ENCODE peak calls at places on chromosome X, in seven cellular contexts. F is tibial artery, M is HL-60, H is heart left ventricle, L is AG10803, B is coronary artery, T is brain microvascular endothelial cell. I is an unnamed sample.
A peak's percentile ranks its signal among the peaks of the same experiment; 100 is the strongest.

GRCh38 chrX:8629871-8630270 is 102.1 kb downstream of the ANOS1 start:
- DNase-seq in F (no peak), M (no peak), H (no peak), L (no peak), B (no peak), T (peak; percentile 47), I (no peak)

GRCh38 chrX:79721234-79721633 is 293.3 kb upstream of the TBX22 start:
- DNase-seq in F (no peak), M (no peak), H (no peak), L (no peak), B (no peak), T (no peak), I (no peak)

GRCh38 chrX:121389976-121390709 is 342.7 kb downstream of the GLUD2 start:
- DNase-seq in F (no peak), M (no peak), H (no peak), L (peak; percentile 19), B (no peak), T (no peak), I (peak; percentile 2)

GRCh38 chrX:12469296-12469695 is 321.9 kb upstream of the PRPS2 start:
- DNase-seq in F (no peak), M (no peak), H (no peak), L (no peak), B (no peak), T (no peak), I (no peak)

GRCh38 chrX:42384956-42385355 is 393.0 kb downstream of the PPP1R2C start:
- DNase-seq in F (no peak), M (no peak), H (no peak), L (no peak), B (no peak), T (no peak), I (peak; percentile 16)

GRCh38 chrX:107429090-107429489 is 20.4 kb upstream of the FRMPD3 start:
- DNase-seq in F (no peak), M (no peak), H (no peak), L (peak; percentile 23), B (no peak), T (no peak), I (no peak)

GRCh38 chrX:134599173-134599914 is 58.9 kb downstream of the PLAC1 start:
- DNase-seq in F (peak; percentile 61), M (no peak), H (no peak), L (peak; percentile 93), B (no peak), T (no peak), I (no peak)

GRCh38 chrX:38941675-38942074 is 140.4 kb downstream of the MID1IP1 start:
- DNase-seq in F (no peak), M (no peak), H (no peak), L (no peak), B (no peak), T (no peak), I (no peak)

GRCh38 chrX:154013614-154014360 is 5.9 kb downstream of the IRAK1 start:
- DNase-seq in F (no peak), M (peak; percentile 24), H (no peak), L (no peak), B (no peak), T (no peak), I (no peak)

GRCh38 chrX:45351478-45351877 is 150.8 kb upstream of the DIPK2B start:
- DNase-seq in F (no peak), M (no peak), H (no peak), L (peak; percentile 88), B (no peak), T (peak; percentile 25), I (no peak)

DNA sequence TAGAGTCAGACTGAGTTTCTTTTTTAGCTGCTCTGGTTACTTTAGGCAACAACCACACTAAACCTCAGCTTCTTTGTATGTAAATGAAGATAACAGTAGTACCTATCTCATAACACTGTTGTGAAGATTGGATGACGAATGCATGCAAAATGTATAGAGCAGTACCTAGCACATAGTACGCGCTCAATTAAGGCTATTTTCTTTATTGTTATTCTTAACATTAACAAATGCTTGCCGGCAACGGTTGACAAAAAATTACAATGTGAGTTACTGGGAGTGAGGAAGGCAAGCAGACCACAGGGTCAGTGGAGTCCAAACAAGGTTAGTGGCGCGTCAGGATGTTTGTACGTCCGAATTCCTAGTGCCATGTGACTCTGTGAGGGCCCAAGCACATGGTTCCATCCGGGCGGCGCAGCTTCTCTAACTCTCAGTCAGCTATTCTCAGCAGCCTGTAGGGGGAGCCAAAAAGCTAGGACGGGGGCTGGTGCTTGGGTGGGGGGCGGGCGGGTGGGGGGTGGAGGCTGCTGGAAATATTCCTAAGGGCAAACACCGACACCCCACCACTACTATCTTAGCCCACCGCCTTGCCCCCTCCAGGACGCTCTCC is 795 bp upstream of the NALF2 start:
- DNase-seq in F (no peak), M (no peak), H (no peak), L (no peak), B (no peak), T (no peak), I (no peak)
- H3K4me3 ChIP-seq in F (no peak overlapping the region), M (no peak overlapping the region), H (peak overlapping the region; percentile 64), L (no peak overlapping the region), B (peak overlapping the region; percentile 71), T (no peak overlapping the region), I (peak overlapping the region; percentile 60)

GRCh38 chrX:51484616-51485015 is 11.8 kb downstream of the NUDT11 start:
- DNase-seq in F (no peak), M (no peak), H (no peak), L (no peak), B (no peak), T (no peak), I (no peak)

DNA sequence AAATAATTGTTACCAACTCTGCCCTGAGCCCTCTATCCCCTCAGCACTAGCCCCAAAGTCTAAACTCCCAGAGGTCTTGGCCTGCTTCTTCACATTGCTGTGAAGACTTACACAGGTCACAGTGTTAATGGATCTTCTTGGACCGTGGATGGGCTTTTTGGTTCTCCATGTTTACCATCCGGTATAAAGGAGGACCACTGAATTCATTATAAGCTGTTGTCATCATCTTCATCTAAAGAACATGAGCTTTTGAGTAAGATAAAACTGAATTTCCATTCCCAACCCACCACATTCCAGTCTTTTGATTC is 8.5 kb downstream of the NUDT11 start:
- DNase-seq in F (no peak), M (no peak), H (no peak), L (peak; percentile 3), B (no peak), T (no peak), I (no peak)
- TF ChIP-seq CTCF in F (no peak), M (no peak), H (no peak), L (no peak), B (peak; percentile 3), T (no peak), I (no peak)

GRCh38 chrX:53746718-53747117 is 60.2 kb upstream of the HUWE1 start:
- DNase-seq in F (no peak), M (no peak), H (no peak), L (no peak), B (no peak), T (no peak), I (no peak)
- H3K4me3 ChIP-seq in F (no peak overlapping the region), M (no peak overlapping the region), H (no peak overlapping the region), L (no peak overlapping the region), B (no peak overlapping the region), T (no peak overlapping the region), I (no peak overlapping the region)

GRCh38 chrX:72002886-72003285 is 92.2 kb downstream of the NHSL2 start:
- DNase-seq in F (no peak), M (no peak), H (no peak), L (peak; percentile 72), B (peak; percentile 26), T (no peak), I (no peak)

GRCh38 chrX:72006461-72006860 is 95.8 kb downstream of the NHSL2 start:
- DNase-seq in F (no peak), M (no peak), H (no peak), L (no peak), B (peak; percentile 36), T (no peak), I (no peak)

GRCh38 chrX:72001906-72002305 is 91.3 kb downstream of the NHSL2 start:
- DNase-seq in F (no peak), M (no peak), H (no peak), L (no peak), B (peak; percentile 17), T (no peak), I (no peak)

GRCh38 chrX:72005046-72005445 is 94.4 kb downstream of the NHSL2 start:
- DNase-seq in F (no peak), M (no peak), H (no peak), L (no peak), B (peak; percentile 50), T (no peak), I (no peak)

DNA sequence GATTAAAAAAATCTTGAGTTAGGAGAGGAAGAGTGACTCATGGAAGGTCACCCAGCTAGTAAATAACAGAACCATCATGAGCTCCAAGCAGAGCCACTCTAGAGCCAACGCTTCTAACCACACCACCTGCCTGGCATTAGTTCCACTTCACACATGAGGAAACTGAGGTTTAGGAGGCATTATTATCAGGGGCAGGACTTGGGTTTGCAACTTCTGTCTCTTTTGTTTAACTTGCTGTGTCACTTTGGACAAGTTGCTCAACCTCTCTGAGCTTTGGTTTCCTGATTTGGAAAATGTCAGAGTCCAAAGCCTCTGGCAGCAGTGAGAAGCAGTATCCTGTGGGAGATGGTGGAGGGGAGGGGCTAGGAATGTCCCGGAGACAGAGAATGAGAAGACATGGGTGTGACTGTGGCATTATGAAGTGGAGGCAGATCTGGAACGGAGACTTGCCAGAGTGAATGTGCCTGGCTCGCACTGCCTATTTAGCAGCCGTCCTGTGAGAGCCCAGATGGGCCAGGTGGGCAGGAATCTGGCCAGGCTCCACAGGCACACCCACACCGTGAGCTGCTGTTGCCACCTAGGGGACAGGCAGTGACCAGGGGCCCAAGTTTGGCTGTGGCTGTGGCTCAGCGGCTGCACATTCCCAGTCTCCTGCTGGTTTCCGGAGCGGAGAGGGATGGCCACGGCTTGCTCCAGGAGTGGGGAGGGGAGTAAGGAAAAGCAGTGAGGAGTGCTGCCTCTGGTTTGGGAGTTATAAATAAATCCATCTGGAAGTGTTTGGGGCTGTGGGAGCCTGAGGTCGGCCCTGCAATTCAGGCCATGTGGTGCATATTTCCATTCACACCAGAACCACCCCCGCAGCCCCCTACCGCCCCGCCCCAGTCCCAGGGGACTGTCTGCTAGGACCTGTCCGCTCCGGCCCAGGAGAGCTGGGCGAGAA is 93.4 kb downstream of the NHSL2 start:
- DNase-seq in F (no peak), M (no peak), H (peak; percentile 55), L (peak; percentile 72), B (peak; percentile 73), T (no peak), I (no peak)
- TF ChIP-seq CTCF in F (no peak), M (no peak), H (peak; percentile 44), L (peak; percentile 15), B (no peak), T (peak; percentile 43), I (peak; percentile 37)

GRCh38 chrX:48831909-48832291 is 3.5 kb downstream of the PCSK1N start:
- DNase-seq in F (no peak), M (no peak), H (no peak), L (no peak), B (no peak), T (no peak), I (no peak)
- H3K4me3 ChIP-seq in F (no peak overlapping the region), M (no peak overlapping the region), H (no peak overlapping the region), L (no peak overlapping the region), B (no peak overlapping the region), T (no peak overlapping the region), I (no peak overlapping the region)